ENCODE peak calls at places on chromosomes 3 and 15, in nine cellular contexts. R is AG09309, H is AML-193, W is Caki2, G is kidney tubule cell, Q is sigmoid colon, Z is GM12892, F is H1, B is LoVo. A is an unnamed sample.

GRCh38 chr3:72129384-72130094 is 344.6 kb upstream of the PROK2 start:
- DNase-seq in R (no peak), H (no peak), W (no peak), G (no peak), Q (no peak), Z (no peak), F (no peak), B (no peak), A (no peak)

GRCh38 chr3:43259626-43260025 is 26.7 kb upstream of the SNRK start:
- DNase-seq in R (no peak), H (no peak), W (peak; percentile 2), G (peak; percentile 86), Q (no peak), Z (no peak), F (no peak), B (no peak), A (no peak)

GRCh38 chr3:170766253-170766652 is 103.7 kb downstream of the RPL22L1 start:
- DNase-seq in R (no peak), H (no peak), W (no peak), G (no peak), Q (no peak), Z (no peak), F (no peak), B (no peak), A (no peak)

GRCh38 chr3:127409421-127410136 is 121.7 kb upstream of the PRR20G start:
- DNase-seq in R (no peak), H (no peak), W (no peak), G (no peak), Q (peak; percentile 34), Z (no peak), F (peak; percentile 28), B (no peak), A (no peak)

GRCh38 chr3:126367316-126367805 is 10.2 kb upstream of the KLF15 start:
- DNase-seq in R (no peak), H (no peak), W (peak; percentile 24), G (peak; percentile 77), Q (peak; percentile 18), Z (no peak), F (no peak), B (no peak), A (no peak)

GRCh38 chr3:194182130-194182529 is 46.2 kb downstream of the HES1 start:
- DNase-seq in R (no peak), H (no peak), W (no peak), G (no peak), Q (no peak), Z (no peak), F (no peak), B (no peak), A (no peak)

GRCh38 chr3:53715815-53716483 is 130.3 kb downstream of the CHDH start:
- DNase-seq in R (no peak), H (no peak), W (no peak), G (no peak), Q (no peak), Z (no peak), F (no peak), B (no peak), A (no peak)

GRCh38 chr15:91866971-91867372 is 13.5 kb downstream of the SLCO3A1 start:
- DNase-seq in R (no peak), H (no peak), W (peak; percentile 70), G (no peak), Q (no peak), Z (no peak), F (no peak), B (no peak), A (no peak)

GRCh38 chr3:185316740-185317407 is 46.1 kb upstream of the MAP3K13 start:
- DNase-seq in R (no peak), H (peak; percentile 80), W (peak; percentile 28), G (peak; percentile 92), Q (no peak), Z (no peak), F (no peak), B (peak; percentile 63), A (no peak)

GRCh38 chr15:71768184-71768583 is 42.2 kb upstream of the NR2E3 start:
- DNase-seq in R (no peak), H (no peak), W (no peak), G (no peak), Q (no peak), Z (no peak), F (no peak), B (no peak), A (no peak)

GRCh38 chr15:80173022-80173759 is 20.4 kb downstream of the FAH start:
- DNase-seq in R (no peak), H (peak; percentile 28), W (peak; percentile 59), G (peak; percentile 76), Q (peak; percentile 82), Z (peak; percentile 58), F (peak; percentile 91), B (peak; percentile 52), A (peak; percentile 75)

GRCh38 chr3:179108091-179108490 is 36.5 kb upstream of the ZMAT3 start:
- DNase-seq in R (peak; percentile 57), H (no peak), W (no peak), G (peak; percentile 80), Q (no peak), Z (no peak), F (no peak), B (no peak), A (no peak)

GRCh38 chr3:195881276-195881988 is 26.9 kb downstream of the TNK2 start:
- DNase-seq in R (no peak), H (no peak), W (no peak), G (no peak), Q (peak; percentile 53), Z (no peak), F (no peak), B (no peak), A (no peak)

GRCh38 chr3:191523099-191523498 is 62.1 kb downstream of the PYDC2 start:
- DNase-seq in R (no peak), H (no peak), W (no peak), G (no peak), Q (no peak), Z (no peak), F (no peak), B (no peak), A (no peak)

GRCh38 chr3:100170492-100170891 is 56.2 kb upstream of the FILIP1L start:
- DNase-seq in R (no peak), H (no peak), W (no peak), G (no peak), Q (no peak), Z (no peak), F (no peak), B (no peak), A (no peak)

GRCh38 chr3:129312671-129313414 is 34.2 kb downstream of the HMCES start:
- DNase-seq in R (no peak), H (no peak), W (no peak), G (no peak), Q (no peak), Z (no peak), F (no peak), B (no peak), A (no peak)

GRCh38 chr15:56337084-56337725 is 28.0 kb upstream of the TEX9 start:
- DNase-seq in R (no peak), H (no peak), W (no peak), G (no peak), Q (no peak), Z (no peak), F (no peak), B (no peak), A (no peak)

GRCh38 chr3:102378216-102378615 is 56.6 kb upstream of the ZPLD1 start:
- DNase-seq in R (no peak), H (no peak), W (no peak), G (no peak), Q (no peak), Z (no peak), F (no peak), B (no peak), A (no peak)

GRCh38 chr3:89372456-89372855 is 265.0 kb downstream of the EPHA3 start:
- DNase-seq in R (no peak), H (no peak), W (no peak), G (no peak), Q (no peak), Z (no peak), F (no peak), B (no peak), A (no peak)

GRCh38 chr3:156135921-156136655 is 15.7 kb downstream of the KCNAB1 start:
- DNase-seq in R (no peak), H (no peak), W (no peak), G (no peak), Q (no peak), Z (no peak), F (no peak), B (no peak), A (no peak)

GRCh38 chr15:48064435-48064834 is 56.4 kb upstream of the SLC24A5 start:
- DNase-seq in R (no peak), H (no peak), W (no peak), G (no peak), Q (no peak), Z (no peak), F (no peak), B (no peak), A (no peak)

GRCh38 chr3:140050977-140051957 is 116.3 kb downstream of the CLSTN2 start:
- DNase-seq in R (no peak), H (peak; percentile 28), W (no peak), G (peak; percentile 43), Q (no peak), Z (no peak), F (peak; percentile 57), B (no peak), A (no peak)

GRCh38 chr3:171936231-171936841 is 93.2 kb downstream of the TMEM212 start:
- DNase-seq in R (peak; percentile 62), H (peak; percentile 16), W (peak; percentile 83), G (peak; percentile 88), Q (no peak), Z (no peak), F (no peak), B (peak; percentile 87), A (no peak)

GRCh38 chr3:134471521-134472193 is 14.1 kb downstream of the ANAPC13 start:
- DNase-seq in R (no peak), H (no peak), W (peak; percentile 63), G (peak; percentile 52), Q (no peak), Z (no peak), F (no peak), B (peak; percentile 56), A (no peak)

GRCh38 chr15:56719021-56719612 is 14.2 kb downstream of the ZNF280D start:
- DNase-seq in R (no peak), H (no peak), W (no peak), G (no peak), Q (no peak), Z (no peak), F (no peak), B (no peak), A (no peak)

GRCh38 chr3:14286887-14287496 is 108.4 kb downstream of the LSM3 start:
- DNase-seq in R (no peak), H (no peak), W (no peak), G (no peak), Q (no peak), Z (no peak), F (no peak), B (no peak), A (no peak)

GRCh38 chr3:129500334-129500658 is 28.1 kb upstream of the RHO start:
- DNase-seq in R (no peak), H (no peak), W (no peak), G (no peak), Q (no peak), Z (no peak), F (no peak), B (no peak), A (no peak)

GRCh38 chr3:37024092-37024491 is 30.8 kb downstream of the MLH1 start:
- DNase-seq in R (no peak), H (peak; percentile 53), W (no peak), G (no peak), Q (no peak), Z (no peak), F (no peak), B (no peak), A (no peak)

GRCh38 chr15:26095710-26096330 is 232.7 kb upstream of the ATP10A start:
- DNase-seq in R (no peak), H (no peak), W (no peak), G (no peak), Q (no peak), Z (no peak), F (peak; percentile 74), B (no peak), A (no peak)

GRCh38 chr15:35206060-35206675 is 121.1 kb upstream of the NANOGP8 start:
- DNase-seq in R (no peak), H (peak; percentile 20), W (no peak), G (peak; percentile 16), Q (no peak), Z (no peak), F (peak; percentile 56), B (no peak), A (no peak)